ENCODE peak calls at places on chromosomes 16 and 17, in eight cellular contexts. One of them, this sample, is unnamed.

GRCh38 chr16:89561195-89562026 is 929 bp downstream of the RPL13 start:
- DNase-seq in cardiac fibroblast: no peak
- DNase-seq in thoracic aorta: no peak
- DNase-seq in kidney: peak
- DNase-seq in heart left ventricle: no peak
- DNase-seq in colonic mucosa: no peak
- DNase-seq in aorta: no peak
- DNase-seq in heart right ventricle: no peak
- DNase-seq in this sample: peak

GRCh38 chr17:66518677-66519076 is 216.3 kb downstream of the PRKCA start:
- DNase-seq in colonic mucosa: no peak
- DNase-seq in aorta: no peak
- DNase-seq in heart right ventricle: no peak
- DNase-seq in heart left ventricle: no peak
- DNase-seq in cardiac fibroblast: peak
- DNase-seq in thoracic aorta: no peak
- DNase-seq in kidney: no peak
- DNase-seq in this sample: no peak

GRCh38 chr16:31465788-31466370 is 6.1 kb upstream of the TGFB1I1 start:
- DNase-seq in colonic mucosa: no peak
- DNase-seq in cardiac fibroblast: no peak
- DNase-seq in aorta: peak
- DNase-seq in kidney: peak
- DNase-seq in thoracic aorta: no peak
- DNase-seq in heart right ventricle: no peak
- DNase-seq in heart left ventricle: no peak
- DNase-seq in this sample: peak

GRCh38 chr16:87765473-87765775 is 362 bp downstream of the KLHDC4 start:
- DNase-seq in aorta: no peak
- DNase-seq in kidney: no peak
- DNase-seq in thoracic aorta: no peak
- DNase-seq in heart left ventricle: no peak
- DNase-seq in heart right ventricle: peak
- DNase-seq in cardiac fibroblast: no peak
- DNase-seq in colonic mucosa: no peak
- DNase-seq in this sample: no peak

GRCh38 chr16:86710602-86710950 is 132.2 kb downstream of the FOXL1 start:
- DNase-seq in thoracic aorta: no peak
- DNase-seq in kidney: no peak
- DNase-seq in colonic mucosa: no peak
- DNase-seq in aorta: no peak
- DNase-seq in cardiac fibroblast: no peak
- DNase-seq in heart right ventricle: no peak
- DNase-seq in heart left ventricle: no peak
- DNase-seq in this sample: no peak

GRCh38 chr16:67246081-67246944 is 968 bp downstream of the FHOD1 start:
- DNase-seq in heart left ventricle: peak
- DNase-seq in colonic mucosa: peak
- DNase-seq in heart right ventricle: peak
- DNase-seq in thoracic aorta: no peak
- DNase-seq in cardiac fibroblast: peak
- DNase-seq in aorta: peak
- DNase-seq in kidney: peak
- DNase-seq in this sample: peak

GRCh38 chr16:11181889-11182279 is 74.1 kb downstream of the SOCS1 start:
- DNase-seq in thoracic aorta: no peak
- DNase-seq in heart left ventricle: no peak
- DNase-seq in colonic mucosa: no peak
- DNase-seq in kidney: no peak
- DNase-seq in cardiac fibroblast: no peak
- DNase-seq in heart right ventricle: no peak
- DNase-seq in aorta: peak
- DNase-seq in this sample: no peak

GRCh38 chr17:4719146-4719545 is 8.7 kb downstream of the ARRB2 start:
- DNase-seq in kidney: no peak
- DNase-seq in thoracic aorta: no peak
- DNase-seq in heart right ventricle: no peak
- DNase-seq in heart left ventricle: no peak
- DNase-seq in colonic mucosa: no peak
- DNase-seq in aorta: no peak
- DNase-seq in cardiac fibroblast: no peak
- DNase-seq in this sample: no peak

GRCh38 chr17:52233632-52234031 is 75.1 kb upstream of the CA10 start:
- DNase-seq in heart left ventricle: no peak
- DNase-seq in aorta: no peak
- DNase-seq in heart right ventricle: no peak
- DNase-seq in cardiac fibroblast: no peak
- DNase-seq in colonic mucosa: no peak
- DNase-seq in kidney: no peak
- DNase-seq in thoracic aorta: no peak
- DNase-seq in this sample: no peak

GRCh38 chr17:52233176-52233575 is 74.7 kb upstream of the CA10 start:
- DNase-seq in thoracic aorta: no peak
- DNase-seq in heart left ventricle: no peak
- DNase-seq in kidney: no peak
- DNase-seq in cardiac fibroblast: no peak
- DNase-seq in aorta: no peak
- DNase-seq in colonic mucosa: no peak
- DNase-seq in heart right ventricle: no peak
- DNase-seq in this sample: no peak

DNA sequence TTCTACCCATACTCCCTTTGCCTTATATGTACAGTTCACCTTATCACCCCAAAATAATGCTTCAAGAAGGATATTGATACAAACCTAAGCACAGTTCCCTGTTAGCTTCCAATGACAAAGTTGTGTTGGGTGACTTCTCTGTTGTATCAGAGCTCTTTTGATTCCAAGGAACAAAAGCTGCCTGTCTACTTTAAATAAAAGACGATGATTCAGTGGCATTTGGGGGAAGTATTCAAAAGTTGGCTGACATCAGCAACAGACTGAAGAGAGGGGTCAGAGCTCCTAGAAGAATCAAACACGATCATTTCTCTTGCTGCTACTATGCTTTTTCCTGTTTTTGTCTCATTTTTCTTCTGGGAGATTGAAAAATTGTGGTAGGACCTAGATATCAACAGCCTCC is 69.4 kb upstream of the CA10 start:
- DNase-seq in kidney: no peak
- DNase-seq in heart right ventricle: no peak
- DNase-seq in cardiac fibroblast: no peak
- DNase-seq in aorta: no peak
- DNase-seq in heart left ventricle: no peak
- DNase-seq in colonic mucosa: no peak
- DNase-seq in thoracic aorta: no peak
- DNase-seq in this sample: no peak
- H3K4me3 ChIP-seq in kidney: no peak
- H3K4me3 ChIP-seq in heart right ventricle: no peak
- H3K4me3 ChIP-seq in cardiac fibroblast: no peak
- H3K4me3 ChIP-seq in aorta: no peak
- H3K4me3 ChIP-seq in heart left ventricle: no peak
- H3K4me3 ChIP-seq in colonic mucosa: no peak
- H3K4me3 ChIP-seq in thoracic aorta: no peak
- H3K4me3 ChIP-seq in this sample: no peak

GRCh38 chr17:7283471-7284216 is 2.1 kb downstream of the SLC2A4 start:
- DNase-seq in aorta: no peak
- DNase-seq in thoracic aorta: no peak
- DNase-seq in kidney: no peak
- DNase-seq in heart right ventricle: no peak
- DNase-seq in colonic mucosa: no peak
- DNase-seq in heart left ventricle: no peak
- DNase-seq in cardiac fibroblast: no peak
- DNase-seq in this sample: no peak

GRCh38 chr17:7284911-7285310 is 3.4 kb downstream of the SLC2A4 start:
- DNase-seq in aorta: no peak
- DNase-seq in heart right ventricle: no peak
- DNase-seq in colonic mucosa: no peak
- DNase-seq in thoracic aorta: no peak
- DNase-seq in cardiac fibroblast: no peak
- DNase-seq in heart left ventricle: no peak
- DNase-seq in kidney: no peak
- DNase-seq in this sample: no peak

GRCh38 chr17:7281953-7282751 is 634 bp downstream of the SLC2A4 start:
- DNase-seq in colonic mucosa: peak
- DNase-seq in cardiac fibroblast: no peak
- DNase-seq in kidney: peak
- DNase-seq in thoracic aorta: no peak
- DNase-seq in aorta: peak
- DNase-seq in heart right ventricle: peak
- DNase-seq in heart left ventricle: peak
- DNase-seq in this sample: peak

GRCh38 chr17:7281074-7281952 is at the start of gene SLC2A4:
- DNase-seq in kidney: peak
- DNase-seq in thoracic aorta: peak
- DNase-seq in cardiac fibroblast: peak
- DNase-seq in heart left ventricle: peak
- DNase-seq in colonic mucosa: peak
- DNase-seq in aorta: peak
- DNase-seq in heart right ventricle: peak
- DNase-seq in this sample: peak

DNA sequence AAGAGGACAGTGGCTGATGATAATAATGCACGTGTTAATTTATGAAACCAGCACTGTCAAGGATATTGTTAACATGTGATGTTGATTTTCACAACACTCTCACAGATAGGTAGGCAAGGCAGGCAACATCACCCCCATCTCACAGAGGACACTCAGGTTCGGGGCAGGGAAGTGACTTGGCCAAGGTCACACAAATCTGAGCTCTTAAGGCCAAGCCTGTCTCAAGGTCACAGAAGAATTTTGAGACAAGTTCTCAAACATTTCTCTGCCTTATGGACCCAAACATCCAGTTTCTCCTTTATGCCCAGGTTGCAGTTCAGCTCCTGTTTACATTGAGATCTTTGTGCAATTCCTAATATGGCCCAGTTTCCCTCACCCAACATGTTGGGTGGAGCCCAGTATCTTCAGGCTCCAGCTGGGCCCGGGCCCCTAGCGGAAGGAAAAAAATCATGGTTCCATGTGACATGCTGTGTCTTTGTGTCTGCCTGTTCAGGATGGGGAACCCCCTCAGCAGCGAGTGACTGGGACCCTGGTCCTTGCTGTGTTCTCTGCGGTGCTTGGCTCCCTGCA is 1.3 kb downstream of the SLC2A4 start:
- DNase-seq in kidney: no peak
- DNase-seq in heart left ventricle: no peak
- DNase-seq in cardiac fibroblast: no peak
- DNase-seq in colonic mucosa: no peak
- DNase-seq in thoracic aorta: no peak
- DNase-seq in aorta: no peak
- DNase-seq in heart right ventricle: no peak
- DNase-seq in this sample: no peak
- H3K4me3 ChIP-seq in kidney: no peak
- H3K4me3 ChIP-seq in heart left ventricle: peak
- H3K4me3 ChIP-seq in cardiac fibroblast: no peak
- H3K4me3 ChIP-seq in colonic mucosa: peak
- H3K4me3 ChIP-seq in thoracic aorta: no peak
- H3K4me3 ChIP-seq in aorta: no peak
- H3K4me3 ChIP-seq in heart right ventricle: peak
- H3K4me3 ChIP-seq in this sample: peak

GRCh38 chr16:58333937-58334336 is 39.1 kb upstream of the PRSS54 start:
- DNase-seq in cardiac fibroblast: no peak
- DNase-seq in thoracic aorta: no peak
- DNase-seq in colonic mucosa: no peak
- DNase-seq in aorta: no peak
- DNase-seq in heart left ventricle: no peak
- DNase-seq in kidney: no peak
- DNase-seq in heart right ventricle: no peak
- DNase-seq in this sample: no peak

GRCh38 chr16:58339452-58339938 is 44.7 kb upstream of the PRSS54 start:
- DNase-seq in colonic mucosa: no peak
- DNase-seq in kidney: no peak
- DNase-seq in cardiac fibroblast: peak
- DNase-seq in thoracic aorta: no peak
- DNase-seq in aorta: no peak
- DNase-seq in heart left ventricle: peak
- DNase-seq in heart right ventricle: no peak
- DNase-seq in this sample: no peak

GRCh38 chr16:58338205-58338604 is 43.4 kb upstream of the PRSS54 start:
- DNase-seq in cardiac fibroblast: peak
- DNase-seq in kidney: no peak
- DNase-seq in thoracic aorta: no peak
- DNase-seq in colonic mucosa: no peak
- DNase-seq in heart right ventricle: no peak
- DNase-seq in aorta: no peak
- DNase-seq in heart left ventricle: no peak
- DNase-seq in this sample: no peak

GRCh38 chr16:58336332-58337089 is 41.7 kb upstream of the PRSS54 start:
- DNase-seq in kidney: peak
- DNase-seq in aorta: peak
- DNase-seq in thoracic aorta: peak
- DNase-seq in colonic mucosa: peak
- DNase-seq in heart left ventricle: peak
- DNase-seq in heart right ventricle: peak
- DNase-seq in cardiac fibroblast: peak
- DNase-seq in this sample: peak

GRCh38 chr16:58337090-58337444 is 42.2 kb upstream of the PRSS54 start:
- DNase-seq in heart right ventricle: no peak
- DNase-seq in cardiac fibroblast: no peak
- DNase-seq in heart left ventricle: no peak
- DNase-seq in thoracic aorta: no peak
- DNase-seq in kidney: no peak
- DNase-seq in aorta: no peak
- DNase-seq in colonic mucosa: no peak
- DNase-seq in this sample: no peak
- H3K4me3 ChIP-seq in heart right ventricle: peak
- H3K4me3 ChIP-seq in cardiac fibroblast: no peak
- H3K4me3 ChIP-seq in heart left ventricle: no peak
- H3K4me3 ChIP-seq in thoracic aorta: peak
- H3K4me3 ChIP-seq in kidney: peak
- H3K4me3 ChIP-seq in aorta: peak
- H3K4me3 ChIP-seq in colonic mucosa: peak
- H3K4me3 ChIP-seq in this sample: no peak

GRCh38 chr16:8714143-8714542 is 39.7 kb downstream of the ABAT start:
- DNase-seq in aorta: no peak
- DNase-seq in heart left ventricle: no peak
- DNase-seq in colonic mucosa: no peak
- DNase-seq in heart right ventricle: no peak
- DNase-seq in kidney: no peak
- DNase-seq in cardiac fibroblast: no peak
- DNase-seq in thoracic aorta: no peak
- DNase-seq in this sample: no peak

GRCh38 chr16:8716592-8716991 is 42.2 kb downstream of the ABAT start:
- DNase-seq in heart right ventricle: no peak
- DNase-seq in cardiac fibroblast: no peak
- DNase-seq in kidney: no peak
- DNase-seq in colonic mucosa: no peak
- DNase-seq in thoracic aorta: no peak
- DNase-seq in aorta: no peak
- DNase-seq in heart left ventricle: no peak
- DNase-seq in this sample: no peak

GRCh38 chr16:8716052-8716451 is 41.6 kb downstream of the ABAT start:
- DNase-seq in aorta: no peak
- DNase-seq in thoracic aorta: no peak
- DNase-seq in heart left ventricle: no peak
- DNase-seq in cardiac fibroblast: no peak
- DNase-seq in heart right ventricle: no peak
- DNase-seq in kidney: no peak
- DNase-seq in colonic mucosa: no peak
- DNase-seq in this sample: no peak

GRCh38 chr16:8713635-8714097 is 39.2 kb downstream of the ABAT start:
- DNase-seq in kidney: no peak
- DNase-seq in cardiac fibroblast: no peak
- DNase-seq in colonic mucosa: no peak
- DNase-seq in heart right ventricle: no peak
- DNase-seq in aorta: no peak
- DNase-seq in thoracic aorta: no peak
- DNase-seq in heart left ventricle: no peak
- DNase-seq in this sample: no peak

GRCh38 chr16:8712589-8713361 is 38.4 kb downstream of the ABAT start:
- DNase-seq in kidney: no peak
- DNase-seq in thoracic aorta: no peak
- DNase-seq in heart left ventricle: no peak
- DNase-seq in aorta: no peak
- DNase-seq in colonic mucosa: no peak
- DNase-seq in cardiac fibroblast: no peak
- DNase-seq in heart right ventricle: no peak
- DNase-seq in this sample: no peak
- H3K4me3 ChIP-seq in kidney: no peak
- H3K4me3 ChIP-seq in thoracic aorta: no peak
- H3K4me3 ChIP-seq in heart left ventricle: no peak
- H3K4me3 ChIP-seq in aorta: no peak
- H3K4me3 ChIP-seq in colonic mucosa: no peak
- H3K4me3 ChIP-seq in cardiac fibroblast: no peak
- H3K4me3 ChIP-seq in heart right ventricle: no peak
- H3K4me3 ChIP-seq in this sample: no peak